ENCODE peak calls at places on chromosome 4, in nine cellular contexts. K is osteoblast; T is SHP77; P is left lung; D is activated naive CD4-positive, alpha-beta T cell treated with anti-CD3 and anti-CD28 coated beads, Interleukin-2, amount 10 ng/mL, durations not matched to agents 7 days and 5 days; U is activated CD4-positive, alpha-beta memory T cell treated with anti-CD3 and anti-CD28 coated beads for 36 hours; X is adipocyte; F is T-helper 2 cell; E is RPMI8226. I is an unnamed sample.

GRCh38 chr4:168639914-168640313 is 143.1 kb downstream of the PALLD start:
- DNase-seq in T (no peak), U (no peak), F (no peak), K (no peak), E (no peak), D (no peak), P (no peak), X (no peak), I (no peak)

GRCh38 chr4:154368060-154368459 is 123.5 kb downstream of the DCHS2 start:
- DNase-seq in X (no peak), T (no peak), E (no peak), U (no peak), F (no peak), K (no peak), D (no peak), P (no peak), I (no peak)

GRCh38 chr4:154566639-154567204 is 3.9 kb downstream of the FGB start:
- DNase-seq in U (no peak), E (no peak), D (no peak), X (peak; percentile 34), K (peak; percentile 49), F (no peak), P (no peak), T (no peak), I (no peak)

GRCh38 chr4:80045831-80046230 is 27.2 kb downstream of the ANTXR2 start:
- DNase-seq in K (peak; percentile 6), E (peak; percentile 16), U (no peak), D (no peak), X (peak; percentile 79), T (no peak), F (no peak), P (no peak), I (peak; percentile 53)

GRCh38 chr4:113090954-113091353 is 41.5 kb downstream of the ANK2 start:
- DNase-seq in E (no peak), P (no peak), D (no peak), K (no peak), X (no peak), F (no peak), U (no peak), T (no peak), I (no peak)

GRCh38 chr4:75511841-75512240 is 2.4 kb downstream of the RCHY1 start:
- DNase-seq in T (no peak), D (no peak), X (no peak), F (no peak), P (no peak), E (no peak), U (no peak), K (no peak), I (no peak)

GRCh38 chr4:8641256-8641655 is 48.7 kb downstream of the CPZ start:
- DNase-seq in F (no peak), E (no peak), X (no peak), U (no peak), D (peak; percentile 11), P (peak; percentile 28), K (no peak), T (no peak), I (no peak)

GRCh38 chr4:128686032-128686465 is 123.5 kb upstream of the JADE1 start:
- DNase-seq in P (no peak), X (no peak), T (no peak), E (no peak), D (no peak), U (no peak), K (no peak), F (no peak), I (no peak)